ENCODE peak calls at places on chromosomes 2 and 18, in seven cellular contexts. W is heart right ventricle, L is right atrium auricular region, X is GM06990, D is left ventricle myocardium inferior, K is gastrocnemius medialis, A is upper lobe of right lung. H is an unnamed sample. For H3K36me3, the result is how much of the 10 kb centered on the place peaks cover.

GRCh38 chr2:15159751-15160177 is 401.4 kb downstream of the NBAS start:
- DNase-seq in W (no peak), A (no peak), D (no peak), K (no peak), L (no peak), X (no peak), H (no peak)

GRCh38 chr2:17892726-17893534 is 14.5 kb downstream of the KCNS3 start:
- DNase-seq in L (no peak), K (no peak), X (no peak), D (no peak), A (no peak), W (no peak), H (no peak)

GRCh38 chr2:68605939-68606338 is 37.4 kb upstream of the PROKR1 start:
- DNase-seq in D (no peak), X (no peak), A (no peak), W (no peak), K (no peak), L (no peak), H (no peak)

GRCh38 chr2:105754011-105754410 is 9.3 kb downstream of the NCK2 start:
- DNase-seq in A (no peak), W (no peak), X (no peak), L (no peak), K (no peak), D (no peak), H (no peak)

GRCh38 chr2:215693269-215693998 is 257.6 kb upstream of the FN1 start:
- DNase-seq in W (no peak), A (no peak), L (no peak), X (no peak), K (no peak), D (no peak), H (no peak)

GRCh38 chr2:71453404-71454220 is at the start of gene DYSF:
- DNase-seq in X (no peak), K (peak), D (peak), L (no peak), A (peak), W (peak), H (peak)

GRCh38 chr2:204871246-204871953 is 326.1 kb downstream of the PARD3B start:
- DNase-seq in A (no peak), W (no peak), K (no peak), X (peak), D (no peak), L (no peak), H (no peak)

GRCh38 chr2:105769504-105769903 is 24.8 kb downstream of the NCK2 start:
- DNase-seq in K (no peak), L (no peak), W (no peak), X (no peak), A (no peak), D (no peak), H (no peak)

GRCh38 chr18:23849141-23849540 is 159.9 kb downstream of the LAMA3 start:
- DNase-seq in L (no peak), A (no peak), D (no peak), K (no peak), X (no peak), W (no peak), H (no peak)

GRCh38 chr18:44851806-44852205 is 171.1 kb downstream of the SETBP1 start:
- DNase-seq in A (no peak), K (no peak), W (no peak), D (no peak), X (no peak), L (no peak), H (no peak)

GRCh38 chr2:48508461-48509124 is 21.4 kb upstream of the STON1 start:
- DNase-seq in K (no peak), A (no peak), D (no peak), W (no peak), L (no peak), X (no peak), H (no peak)

GRCh38 chr2:18266188-18266587 is 294.3 kb downstream of the RDH14 start:
- DNase-seq in A (no peak), L (no peak), D (no peak), K (no peak), W (no peak), X (no peak), H (no peak)

GRCh38 chr2:168060956-168061750 is 186.2 kb downstream of the STK39 start:
- DNase-seq in X (no peak), A (no peak), W (no peak), K (no peak), D (no peak), L (no peak), H (no peak)

GRCh38 chr18:77749189-77749588 is 499.5 kb downstream of the GALR1 start:
- DNase-seq in D (no peak), K (no peak), A (no peak), W (no peak), X (no peak), L (no peak), H (no peak)

GRCh38 chr2:172295677-172296076 is 131.7 kb upstream of the ITGA6 start:
- DNase-seq in A (no peak), W (no peak), D (no peak), X (no peak), L (no peak), K (no peak), H (no peak)

GRCh38 chr2:9739508-9739907 is 103.8 kb upstream of the TAF1B start:
- DNase-seq in W (peak), X (peak), A (peak), D (peak), L (peak), K (peak), H (peak)

GRCh38 chr2:106841886-106842645 is 43.9 kb downstream of the ST6GAL2 start:
- DNase-seq in D (no peak), A (no peak), X (no peak), K (no peak), L (no peak), W (no peak), H (no peak)

GRCh38 chr2:36441816-36442215 is 86.2 kb downstream of the CRIM1 start:
- DNase-seq in A (no peak), W (no peak), X (no peak), D (no peak), L (no peak), K (no peak), H (no peak)

GRCh38 chr18:43935051-43935412 is 657.7 kb upstream of the SYT4 start:
- DNase-seq in W (no peak), D (no peak), L (no peak), X (no peak), K (no peak), A (no peak), H (no peak)

DNA sequence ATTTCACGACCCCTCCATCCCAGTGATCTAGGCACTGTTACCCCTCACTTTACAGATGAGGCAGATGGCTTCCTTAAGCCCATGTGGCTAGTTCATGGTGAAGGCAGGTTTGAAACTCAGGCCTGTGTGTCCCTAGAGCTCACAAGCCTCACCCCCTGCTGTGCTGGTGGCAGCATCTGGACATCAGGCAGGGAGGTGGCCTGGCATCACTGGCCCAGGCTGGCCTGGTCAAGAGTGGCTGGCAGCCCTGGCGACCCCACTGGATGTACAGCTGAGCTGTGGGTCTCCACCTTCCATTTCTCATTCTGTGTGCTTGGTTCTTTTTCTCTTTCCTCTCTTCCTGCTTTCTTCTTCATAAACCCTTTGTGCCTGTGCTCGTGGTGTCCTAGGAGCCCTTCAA is 56.3 kb downstream of the BOLA3 start:
- DNase-seq in D (no peak), L (no peak), X (no peak), W (no peak), A (no peak), K (no peak), H (no peak)
- H3K36me3 ChIP-seq in D (half or more), L (under half), X (under half), W (under half), A (half or more), K (under half), H (under half)

GRCh38 chr2:140942284-140942683 is 1188.5 kb downstream of the LRP1B start:
- DNase-seq in L (no peak), K (no peak), W (no peak), X (no peak), A (no peak), D (no peak), H (no peak)

GRCh38 chr2:140947236-140947635 is 1183.6 kb downstream of the LRP1B start:
- DNase-seq in L (no peak), K (no peak), D (no peak), W (no peak), X (no peak), A (no peak), H (no peak)

DNA sequence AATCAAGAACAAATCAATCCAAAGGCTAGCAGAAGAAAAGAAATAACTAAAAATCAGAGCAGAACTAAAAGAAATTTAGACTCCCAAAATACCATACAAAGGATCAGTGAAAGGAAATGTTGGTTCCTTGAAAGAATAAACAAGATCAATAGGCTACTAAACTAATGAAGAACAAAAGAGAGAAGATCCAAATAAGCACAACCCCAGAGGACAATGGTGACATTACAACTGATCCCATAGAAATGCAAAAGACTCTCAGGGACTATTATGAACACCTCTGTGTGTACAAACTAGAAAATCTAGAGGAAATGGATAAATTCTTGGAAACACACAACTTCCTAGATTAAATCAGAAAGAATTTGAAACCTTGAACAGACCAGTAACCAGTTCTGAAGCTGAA is 1186.9 kb downstream of the LRP1B start:
- DNase-seq in K (no peak), A (no peak), D (no peak), L (no peak), X (no peak), W (no peak), H (no peak)
- TF ChIP-seq CTCF in K (no peak), A (no peak), D (no peak), L (no peak), X (no peak), W (no peak), H (no peak)

DNA sequence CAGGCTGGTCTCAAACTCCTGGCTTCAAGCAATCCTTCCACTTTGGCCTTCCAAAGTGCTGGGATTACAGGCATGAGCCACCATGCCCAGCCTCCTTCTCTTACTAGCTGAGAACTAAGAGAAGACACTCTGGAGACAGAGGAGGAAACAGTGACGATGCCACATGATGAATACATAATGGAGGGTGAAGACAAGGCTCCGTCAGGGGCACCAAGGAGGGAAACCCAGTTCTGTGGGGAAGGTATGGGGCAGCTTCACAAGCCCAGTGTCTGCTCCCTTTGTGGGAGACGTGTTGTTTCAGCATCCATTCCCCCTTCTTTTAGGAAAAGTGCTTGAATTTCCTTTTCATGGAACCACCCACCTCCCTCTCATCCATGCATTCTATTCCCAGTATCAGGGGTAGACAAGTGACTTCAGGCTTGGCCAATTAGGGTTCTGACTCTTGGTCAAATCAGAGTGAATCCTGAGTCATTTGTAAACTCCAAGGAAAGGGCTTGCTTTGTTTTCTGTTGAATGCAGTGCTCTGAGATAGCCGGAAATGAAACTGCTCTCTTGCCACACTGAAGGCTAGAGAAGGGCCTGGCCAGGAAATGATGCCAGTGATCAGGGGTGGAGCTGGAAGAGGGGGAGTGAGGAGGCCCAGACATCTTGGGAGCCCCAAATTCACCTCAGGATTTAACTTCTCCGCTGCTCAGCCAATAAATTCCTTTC is 23.7 kb downstream of the TMEM127 start:
- DNase-seq in X (peak), W (no peak), L (no peak), A (no peak), D (peak), K (no peak), H (no peak)
- H3K4me3 ChIP-seq in X (peak), W (no peak), L (no peak), A (peak), D (no peak), K (no peak), H (no peak)

DNA sequence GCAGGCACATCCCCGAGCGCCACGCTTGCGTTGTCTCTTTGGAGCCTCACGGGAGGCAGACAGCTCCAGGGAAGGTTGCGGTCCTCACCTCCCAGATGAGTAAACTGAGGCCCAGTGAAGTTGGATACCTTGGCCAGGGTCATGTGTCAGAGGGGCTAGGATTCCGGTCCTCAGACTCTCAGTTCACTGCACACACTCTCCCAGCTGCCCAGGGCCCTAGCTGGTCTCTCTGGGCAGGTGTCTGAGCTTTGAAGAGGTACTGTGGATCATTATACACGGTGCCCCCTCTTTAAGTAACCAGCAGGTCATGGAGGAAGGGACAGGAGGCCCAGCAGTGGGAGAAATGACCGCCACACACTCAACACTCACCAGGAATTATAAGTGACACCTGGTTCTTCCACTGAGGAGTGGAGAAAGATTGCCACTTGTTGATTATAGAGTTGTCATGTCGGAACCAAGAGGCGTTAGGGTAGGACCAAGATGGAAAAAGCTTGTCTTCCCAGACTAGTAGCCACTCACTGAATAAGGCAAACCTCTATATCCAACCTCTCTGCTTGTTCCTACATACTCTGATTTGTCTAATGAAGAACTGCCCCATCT is 588 bp downstream of the TMEM214 start:
- DNase-seq in W (no peak), L (no peak), D (no peak), A (no peak), K (no peak), X (no peak), H (peak)
- H3K36me3 ChIP-seq in W (under half), L (under half), D (under half), A (under half), K (under half), X (under half), H (half or more)

DNA sequence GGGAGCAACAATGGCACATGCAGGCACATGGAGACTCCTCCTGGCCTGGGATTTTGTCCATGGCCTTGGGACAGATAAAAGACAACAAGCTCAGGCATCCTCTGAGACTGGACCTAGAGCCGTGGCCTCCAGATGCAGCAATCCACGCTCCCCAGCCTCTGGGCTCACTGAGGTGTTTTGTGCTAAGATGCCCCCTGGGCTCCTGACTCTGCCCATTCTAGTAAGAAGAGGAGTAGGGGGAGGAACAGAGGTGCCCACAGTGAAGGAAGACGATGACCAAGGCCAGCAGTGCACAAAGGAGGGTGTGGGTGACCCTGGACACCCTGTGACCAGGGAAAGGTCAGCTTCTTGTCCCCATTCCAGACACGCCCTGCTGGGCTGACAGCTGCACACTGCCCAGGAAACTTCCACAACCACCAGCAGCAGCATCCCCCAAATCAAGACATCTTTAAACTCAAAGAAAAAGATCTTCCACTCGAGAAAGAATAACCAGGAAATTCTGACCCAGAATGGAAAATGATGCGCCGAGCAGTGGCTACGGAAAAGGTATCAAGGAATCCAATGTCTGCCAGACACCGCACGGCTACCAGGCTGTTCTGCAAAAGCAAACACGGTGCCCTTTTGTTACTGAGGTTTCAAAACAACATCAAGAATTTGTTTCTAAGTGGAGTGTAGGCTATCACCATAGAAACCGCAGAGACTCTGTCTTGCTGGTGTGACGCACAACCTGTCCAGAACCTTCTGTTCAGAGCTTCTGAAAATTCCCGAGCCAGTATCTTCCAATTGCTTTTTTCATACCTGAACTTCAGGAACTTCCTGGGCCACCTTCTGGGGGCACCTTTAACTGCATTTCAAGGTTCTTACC is 65.5 kb downstream of the ZNF516 start:
- DNase-seq in L (no peak), A (peak), X (no peak), W (no peak), D (no peak), K (peak), H (no peak)
- TF ChIP-seq CTCF in L (no peak), A (no peak), X (no peak), W (no peak), D (no peak), K (no peak), H (no peak)

DNA sequence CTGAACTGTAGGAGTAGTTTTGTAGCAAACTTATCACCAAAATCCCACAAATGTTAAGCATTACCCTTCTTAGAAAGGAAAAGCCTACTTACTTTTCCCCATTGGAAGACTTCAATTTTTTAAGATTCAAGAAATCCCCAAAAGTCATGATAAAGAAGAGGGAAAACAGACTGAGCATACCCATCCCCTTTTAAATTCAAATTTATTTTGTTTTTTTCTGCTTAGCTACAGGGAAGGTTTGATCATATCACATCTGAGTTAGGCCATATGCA is 174.5 kb downstream of the TGIF1 start:
- DNase-seq in W (no peak), X (no peak), K (no peak), D (no peak), L (no peak), A (no peak), H (no peak)
- H3K4me3 ChIP-seq in W (peak), X (no peak), K (peak), D (peak), L (peak), A (no peak), H (peak)

GRCh38 chr2:85651097-85651496 is 16.9 kb downstream of the SFTPB start:
- DNase-seq in X (no peak), L (no peak), W (no peak), K (no peak), A (no peak), D (no peak), H (no peak)

GRCh38 chr2:85647823-85648526 is 20.0 kb downstream of the SFTPB start:
- DNase-seq in D (no peak), K (no peak), L (no peak), A (no peak), W (no peak), X (no peak), H (no peak)

GRCh38 chr2:85650456-85650855 is 17.5 kb downstream of the SFTPB start:
- DNase-seq in K (no peak), L (no peak), X (no peak), W (no peak), D (no peak), A (no peak), H (no peak)

GRCh38 chr2:85649201-85650190 is 18.5 kb downstream of the SFTPB start:
- DNase-seq in W (no peak), A (no peak), D (no peak), K (no peak), X (no peak), L (no peak), H (no peak)

DNA sequence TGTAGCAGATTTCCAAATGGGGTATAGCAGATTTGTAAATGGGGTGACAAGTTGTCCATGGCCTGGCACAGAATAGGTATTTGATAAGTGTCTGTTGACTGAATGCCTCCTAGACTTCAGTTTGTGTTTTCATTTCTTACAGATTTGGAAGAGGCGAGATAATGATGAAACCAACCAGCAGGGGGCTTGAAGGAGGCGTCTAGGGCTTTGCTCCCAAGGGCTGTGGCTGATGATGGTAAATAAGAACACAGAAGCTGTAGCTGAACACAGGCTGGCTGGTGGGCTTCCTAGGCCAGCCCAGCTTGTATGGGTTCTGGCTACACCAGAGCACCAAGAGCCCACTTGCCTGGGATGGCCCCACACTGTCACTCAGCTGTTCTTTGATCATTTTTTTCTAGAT is 19.4 kb downstream of the SFTPB start:
- DNase-seq in X (no peak), W (no peak), L (no peak), K (no peak), A (no peak), D (no peak), H (no peak)
- H3K36me3 ChIP-seq in X (under half), W (under half), L (half or more), K (under half), A (half or more), D (half or more), H (half or more)

H was measured in psoas muscle.